ENCODE peak calls at places on chromosomes 7 and 10, in nine cellular contexts. C is NCI-H1436, Z is NCI-H460, R is NCI-H1694, J is AG04450, S is HS-5, X is NCI-H146, D is choroid plexus epithelial cell, A is islet precursor cell. Q is an unnamed sample.
A peak's percentile ranks its signal among the peaks of the same experiment; 100 is the strongest.

GRCh38 chr7:19102884-19103283 is 14.6 kb downstream of the TWIST1 start:
- DNase-seq in C (no peak), Z (no peak), R (no peak), J (no peak), S (no peak), X (no peak), D (no peak), A (no peak), Q (no peak)

GRCh38 chr7:115593111-115593510 is 437.5 kb downstream of the TFEC start:
- DNase-seq in C (no peak), Z (no peak), R (no peak), J (no peak), S (no peak), X (no peak), D (no peak), A (no peak), Q (no peak)

GRCh38 chr10:99775850-99776249 is 6.6 kb upstream of the ABCC2 start:
- DNase-seq in C (no peak), Z (peak; percentile 84), R (no peak), J (peak; percentile 60), S (peak; percentile 74), X (no peak), D (peak; percentile 86), A (no peak), Q (no peak)

GRCh38 chr10:28326516-28327493 is 23.9 kb upstream of the MPP7 start:
- DNase-seq in C (no peak), Z (no peak), R (no peak), J (no peak), S (no peak), X (no peak), D (peak; percentile 47), A (peak; percentile 66), Q (no peak)

GRCh38 chr7:31782411-31782991 is 95.5 kb downstream of the PPP1R17 start:
- DNase-seq in C (peak; percentile 20), Z (peak; percentile 70), R (peak; percentile 86), J (no peak), S (peak; percentile 66), X (peak; percentile 34), D (peak; percentile 70), A (no peak), Q (peak; percentile 37)

GRCh38 chr7:63925626-63926460 is 72.8 kb upstream of the ZNF722 start:
- DNase-seq in C (no peak), Z (no peak), R (peak; percentile 54), J (no peak), S (no peak), X (peak; percentile 9), D (peak; percentile 2), A (no peak), Q (peak; percentile 68)

GRCh38 chr7:132865766-132866531 is 215.9 kb downstream of the CHCHD3 start:
- DNase-seq in C (no peak), Z (no peak), R (no peak), J (no peak), S (no peak), X (no peak), D (peak; percentile 64), A (no peak), Q (no peak)

GRCh38 chr7:72268826-72269225 is 143.3 kb downstream of the CALN1 start:
- DNase-seq in C (no peak), Z (no peak), R (no peak), J (no peak), S (no peak), X (no peak), D (no peak), A (no peak), Q (no peak)

GRCh38 chr7:36202347-36202896 is 49.4 kb downstream of the EEPD1 start:
- DNase-seq in C (no peak), Z (no peak), R (no peak), J (no peak), S (no peak), X (no peak), D (peak; percentile 33), A (no peak), Q (no peak)

GRCh38 chr7:30977896-30978564 is 14.3 kb downstream of the GHRHR start:
- DNase-seq in C (no peak), Z (peak; percentile 24), R (peak; percentile 54), J (no peak), S (no peak), X (peak; percentile 23), D (peak; percentile 55), A (peak; percentile 76), Q (no peak)

GRCh38 chr10:110568055-110568735 is 700 bp downstream of the SMC3 start:
- DNase-seq in C (peak; percentile 34), Z (no peak), R (no peak), J (no peak), S (no peak), X (peak; percentile 73), D (peak; percentile 36), A (peak; percentile 72), Q (peak; percentile 25)

GRCh38 chr7:77458786-77459185 is 42.6 kb upstream of the GSAP start:
- DNase-seq in C (no peak), Z (no peak), R (no peak), J (no peak), S (no peak), X (no peak), D (peak; percentile 42), A (no peak), Q (no peak)

GRCh38 chr7:98251844-98252639 is at the start of gene TECPR1:
- DNase-seq in C (peak; percentile 82), Z (peak; percentile 88), R (peak; percentile 73), J (peak; percentile 72), S (peak; percentile 28), X (peak; percentile 94), D (peak; percentile 89), A (peak; percentile 97), Q (peak; percentile 98)

GRCh38 chr7:33885290-33886005 is 19.9 kb upstream of the BMPER start:
- DNase-seq in C (no peak), Z (no peak), R (no peak), J (no peak), S (no peak), X (no peak), D (peak; percentile 59), A (peak; percentile 76), Q (no peak)

GRCh38 chr7:155763721-155764431 is 48.4 kb downstream of the SHH start:
- DNase-seq in C (no peak), Z (no peak), R (no peak), J (peak; percentile 6), S (no peak), X (no peak), D (peak; percentile 96), A (no peak), Q (no peak)

GRCh38 chr7:98836811-98837631 is 32.8 kb downstream of the TMEM130 start:
- DNase-seq in C (peak; percentile 35), Z (peak; percentile 31), R (peak; percentile 64), J (no peak), S (no peak), X (peak; percentile 62), D (peak; percentile 52), A (peak; percentile 84), Q (peak; percentile 30)

GRCh38 chr10:51269816-51270215 is 195.5 kb downstream of the PRKG1 start:
- DNase-seq in C (no peak), Z (no peak), R (no peak), J (peak; percentile 7), S (peak; percentile 10), X (no peak), D (peak; percentile 24), A (no peak), Q (no peak)

GRCh38 chr10:116838143-116838725 is 11.1 kb upstream of the ENO4 start:
- DNase-seq in C (no peak), Z (no peak), R (no peak), J (no peak), S (no peak), X (no peak), D (no peak), A (no peak), Q (peak; percentile 33)

GRCh38 chr10:34547283-34547682 is 267.8 kb downstream of the PARD3 start:
- DNase-seq in C (no peak), Z (no peak), R (no peak), J (no peak), S (no peak), X (no peak), D (no peak), A (no peak), Q (no peak)

GRCh38 chr10:5776881-5777197 is 36.4 kb downstream of the GDI2 start:
- DNase-seq in C (no peak), Z (no peak), R (no peak), J (peak; percentile 16), S (peak; percentile 5), X (no peak), D (peak; percentile 44), A (no peak), Q (no peak)

GRCh38 chr7:39720586-39720985 is 97.2 kb downstream of the RALA start:
- DNase-seq in C (no peak), Z (no peak), R (no peak), J (no peak), S (no peak), X (no peak), D (no peak), A (peak; percentile 74), Q (no peak)

GRCh38 chr10:97318772-97319651 is at the start of gene FRAT1:
- DNase-seq in C (peak; percentile 70), Z (peak; percentile 80), R (peak; percentile 12), J (peak; percentile 88), S (peak; percentile 69), X (peak; percentile 86), D (peak; percentile 92), A (peak; percentile 95), Q (peak; percentile 78)

Q was measured in germinal center.